ENCODE peak calls at places on chromosome 20, in eight cellular contexts. B is brain microvascular endothelial cell, Z is mammary epithelial cell, A is mesenchymal stem cell, X is cardiac muscle cell, M is IMR-90, R is tibial nerve, J is ascending aorta. C is an unnamed sample.

GRCh38 chr20:26315054-26315453 is 618.4 kb upstream of the ZNF337 start:
- DNase-seq in X (no peak), Z (no peak), J (no peak), A (no peak), M (no peak), R (no peak), B (no peak), C (no peak)

GRCh38 chr20:7383218-7383617 is 557.0 kb downstream of the HAO1 start:
- DNase-seq in R (no peak), X (no peak), J (no peak), B (no peak), M (no peak), Z (no peak), A (no peak), C (no peak)

GRCh38 chr20:10603971-10604864 is 69.6 kb downstream of the JAG1 start:
- DNase-seq in B (peak; percentile 89), J (peak; percentile 39), Z (peak; percentile 86), A (peak; percentile 92), X (peak; percentile 90), M (peak; percentile 94), R (peak; percentile 52), C (no peak)

GRCh38 chr20:41078329-41078728 is 49.7 kb downstream of the TOP1 start:
- DNase-seq in Z (peak; percentile 27), R (no peak), A (peak; percentile 70), M (peak; percentile 53), B (peak; percentile 62), J (no peak), X (peak; percentile 76), C (peak; percentile 6)

GRCh38 chr20:53331151-53331973 is 262.3 kb downstream of the ZNF217 start:
- DNase-seq in J (no peak), A (peak; percentile 76), B (peak; percentile 17), X (peak; percentile 31), M (no peak), Z (peak; percentile 22), R (no peak), C (no peak)

GRCh38 chr20:21702553-21703467 is 2.7 kb upstream of the PAX1 start:
- DNase-seq in X (peak; percentile 47), A (peak; percentile 11), B (peak; percentile 8), R (no peak), J (no peak), M (peak; percentile 3), Z (peak; percentile 40), C (no peak)

GRCh38 chr20:12554416-12554815 is 454.4 kb upstream of the SPTLC3 start:
- DNase-seq in M (no peak), B (no peak), X (no peak), A (no peak), R (no peak), Z (peak; percentile 73), J (no peak), C (no peak)

GRCh38 chr20:52321396-52321795 is 129.8 kb upstream of the ZFP64 start:
- DNase-seq in Z (no peak), M (no peak), J (no peak), B (no peak), R (no peak), A (no peak), X (no peak), C (no peak)

GRCh38 chr20:46894971-46895905 is 595 bp downstream of the EYA2 start:
- DNase-seq in Z (peak; percentile 25), M (peak; percentile 68), B (no peak), J (no peak), X (peak; percentile 4), R (no peak), A (no peak), C (no peak)

GRCh38 chr20:46898433-46898832 is 3.8 kb downstream of the EYA2 start:
- DNase-seq in M (no peak), Z (no peak), B (no peak), J (no peak), A (no peak), R (no peak), X (no peak), C (no peak)

GRCh38 chr20:46899619-46900018 is 5.0 kb downstream of the EYA2 start:
- DNase-seq in A (no peak), R (no peak), X (no peak), Z (no peak), M (no peak), B (no peak), J (no peak), C (no peak)

GRCh38 chr20:46895906-46896242 is 1.2 kb downstream of the EYA2 start:
- DNase-seq in J (no peak), R (no peak), Z (no peak), M (no peak), B (no peak), X (no peak), A (no peak), C (no peak)

GRCh38 chr20:46897471-46897870 is 2.8 kb downstream of the EYA2 start:
- DNase-seq in X (no peak), R (no peak), B (no peak), M (no peak), A (no peak), J (no peak), Z (no peak), C (no peak)
- H3K4me3 ChIP-seq in X (no peak overlapping the region), R (peak overlapping the region; percentile 88), B (no peak overlapping the region), M (no peak overlapping the region), A (no peak overlapping the region), J (no peak overlapping the region), Z (no peak overlapping the region), C (no peak overlapping the region)

GRCh38 chr20:3747471-3747870 is 15.0 kb downstream of the HSPA12B start:
- DNase-seq in A (no peak), Z (no peak), J (no peak), M (no peak), B (no peak), X (no peak), R (no peak), C (no peak)

GRCh38 chr20:3744037-3744436 is 11.6 kb downstream of the HSPA12B start:
- DNase-seq in X (no peak), B (no peak), R (no peak), M (no peak), Z (no peak), A (no peak), J (no peak), C (no peak)

GRCh38 chr20:3743251-3743650 is 10.8 kb downstream of the HSPA12B start:
- DNase-seq in M (no peak), J (no peak), B (no peak), X (no peak), R (no peak), Z (no peak), A (no peak), C (no peak)

GRCh38 chr20:3745686-3746173 is 13.2 kb downstream of the HSPA12B start:
- DNase-seq in B (no peak), J (no peak), M (no peak), R (no peak), A (no peak), X (no peak), Z (no peak), C (no peak)

DNA sequence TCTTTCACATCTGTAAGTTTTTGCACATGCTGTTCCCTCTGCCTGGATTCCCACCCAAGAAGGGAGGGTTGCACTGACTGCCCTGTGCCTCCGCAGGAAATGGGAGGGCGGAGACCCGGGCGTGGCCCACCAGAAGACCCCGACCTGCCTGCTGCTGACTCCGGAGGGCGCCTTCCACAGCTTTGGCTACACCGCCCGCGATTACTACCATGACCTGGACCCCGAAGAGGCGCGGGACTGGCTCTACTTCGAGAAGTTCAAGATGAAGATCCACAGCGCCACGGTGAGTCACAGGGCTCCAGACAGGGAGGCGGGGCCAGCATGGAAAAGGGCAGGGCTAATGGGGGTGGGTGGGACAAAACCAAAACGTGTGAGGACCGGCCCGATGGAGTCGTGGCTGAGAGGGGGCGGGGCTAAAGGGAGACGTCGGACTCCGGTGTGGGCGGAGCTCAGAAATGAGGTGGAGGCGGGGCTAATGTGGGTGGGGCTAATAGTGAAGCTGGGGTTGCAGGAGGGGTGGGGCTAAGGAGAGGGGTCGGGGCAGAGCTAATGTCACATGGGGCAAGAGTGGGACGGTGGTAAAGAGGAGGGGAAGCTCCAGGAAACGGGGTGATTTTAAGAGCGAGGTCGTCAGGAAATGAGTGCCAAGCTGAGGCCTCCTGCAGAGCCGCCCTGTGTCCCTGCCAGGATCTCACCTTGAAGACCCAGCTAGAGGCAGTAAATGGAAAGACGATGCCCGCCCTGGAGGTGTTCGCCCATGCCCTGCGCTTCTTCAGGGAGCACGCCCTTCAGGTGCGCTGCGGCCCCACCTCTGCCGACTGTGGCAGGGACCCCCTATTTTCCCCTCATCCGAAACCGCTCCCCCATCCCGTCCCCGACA is 12.6 kb downstream of the HSPA12B start:
- DNase-seq in X (peak; percentile 27), R (peak; percentile 43), A (peak; percentile 81), Z (peak; percentile 77), J (no peak), M (no peak), B (peak; percentile 13), C (peak; percentile 69)
- H3K4me3 ChIP-seq in X (peak overlapping the region; percentile 25), R (no peak overlapping the region), A (no peak overlapping the region), Z (no peak overlapping the region), J (peak overlapping the region; percentile 19), M (no peak overlapping the region), B (peak overlapping the region; percentile 6), C (peak overlapping the region; percentile 11)

GRCh38 chr20:63497946-63498935 is 642 bp downstream of the EEF1A2 start:
- DNase-seq in J (no peak), A (peak; percentile 65), X (no peak), Z (peak; percentile 29), B (peak; percentile 13), M (peak; percentile 36), R (no peak), C (no peak)

GRCh38 chr20:63495771-63496403 is 3.0 kb downstream of the EEF1A2 start:
- DNase-seq in J (no peak), Z (peak; percentile 35), R (peak; percentile 36), A (peak; percentile 59), B (no peak), M (peak; percentile 28), X (peak; percentile 52), C (peak; percentile 63)

GRCh38 chr20:63495167-63495720 is 3.6 kb downstream of the EEF1A2 start:
- DNase-seq in A (no peak), J (no peak), R (no peak), X (no peak), M (no peak), B (no peak), Z (no peak), C (no peak)

GRCh38 chr20:63497138-63497945 is 1.5 kb downstream of the EEF1A2 start:
- DNase-seq in J (no peak), R (no peak), A (no peak), X (no peak), B (no peak), Z (no peak), M (no peak), C (no peak)

DNA sequence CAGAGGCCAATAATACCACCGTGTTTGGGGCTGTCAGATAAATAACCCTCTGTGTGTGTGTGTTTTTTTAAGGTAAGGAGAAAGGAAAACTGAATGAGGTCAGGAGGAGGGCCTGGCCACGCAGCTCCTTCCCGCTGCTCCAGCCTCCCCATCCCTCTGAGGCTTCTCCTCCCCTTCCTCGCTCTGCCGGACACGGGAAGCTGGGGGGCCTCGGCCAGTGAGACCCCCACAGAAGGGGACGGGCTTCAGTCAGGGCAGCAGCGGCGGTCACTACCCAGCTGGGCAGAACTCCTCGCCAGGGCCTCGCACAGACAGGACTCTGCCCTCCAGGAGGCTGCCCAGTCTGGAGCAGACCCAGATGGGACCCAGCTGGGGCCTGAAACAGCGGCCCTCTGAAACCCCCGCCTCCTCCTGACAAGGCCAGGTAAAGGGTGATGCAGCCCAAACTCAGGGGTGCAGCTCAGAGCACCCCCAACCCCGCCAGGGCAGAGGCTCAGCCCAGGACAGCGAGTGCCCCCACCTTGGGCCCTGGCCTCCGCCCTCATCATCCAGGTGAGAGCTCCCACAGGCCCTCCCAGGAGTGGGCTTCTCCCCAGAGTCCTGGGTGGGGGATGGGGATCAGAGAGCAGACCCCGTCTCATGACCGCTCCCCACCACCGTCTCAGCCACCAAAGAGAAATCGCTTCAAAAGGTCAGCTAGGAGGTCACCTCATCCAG is 2.3 kb downstream of the EEF1A2 start:
- DNase-seq in X (peak; percentile 23), J (no peak), R (no peak), M (no peak), Z (no peak), B (no peak), A (no peak), C (no peak)
- H3K4me3 ChIP-seq in X (peak overlapping the region; percentile 92), J (peak overlapping the region; percentile 47), R (peak overlapping the region; percentile 36), M (peak overlapping the region; percentile 27), Z (no peak overlapping the region), B (no peak overlapping the region), A (no peak overlapping the region), C (no peak overlapping the region)

GRCh38 chr20:35226775-35227681 is 538 bp downstream of the MMP24 start:
- DNase-seq in X (peak; percentile 62), B (peak; percentile 18), M (peak; percentile 34), A (peak; percentile 56), R (no peak), J (no peak), Z (peak; percentile 23), C (peak; percentile 25)
- H3K4me3 ChIP-seq in X (no peak overlapping the region), B (no peak overlapping the region), M (peak overlapping the region; percentile 32), A (peak overlapping the region; percentile 58), R (peak overlapping the region; percentile 36), J (peak overlapping the region; percentile 44), Z (no peak overlapping the region), C (no peak overlapping the region)

C was measured in CD4-positive, alpha-beta memory T cell.